ENCODE peak calls at places on chromosomes 13 and 19, in ten cellular contexts. F, U, N, V, K, W, Y, R, Z and Q are unnamed samples.

GRCh38 chr13:59461411-59461810 is 702.3 kb downstream of the DIAPH3 start:
- DNase-seq in V (no peak), Z (no peak), Y (no peak), N (no peak), R (no peak), K (no peak), F (no peak), U (no peak), W (no peak), Q (no peak)

GRCh38 chr13:38763446-38764381 is 76.8 kb downstream of the FREM2 start:
- DNase-seq in F (no peak), Y (peak), W (peak), Z (no peak), V (peak), U (no peak), R (peak), N (no peak), K (no peak), Q (no peak)

GRCh38 chr19:49592486-49593232 is 1.7 kb downstream of the PRR12 start:
- DNase-seq in Y (no peak), V (peak), R (peak), N (no peak), W (no peak), U (no peak), Z (no peak), K (no peak), F (no peak), Q (no peak)

GRCh38 chr19:43806848-43807247 is 4.6 kb upstream of the LYPD5 start:
- DNase-seq in W (no peak), Z (no peak), V (peak), F (no peak), K (no peak), U (no peak), Y (no peak), R (peak), N (no peak), Q (no peak)

GRCh38 chr13:109610517-109610916 is 175.9 kb downstream of the IRS2 start:
- DNase-seq in K (peak), Y (no peak), U (peak), R (no peak), N (peak), F (no peak), V (no peak), Z (peak), W (no peak), Q (peak)

GRCh38 chr19:5828661-5829566 is 10.6 kb downstream of the FUT6 start:
- DNase-seq in U (peak), Y (peak), R (no peak), F (no peak), N (peak), K (no peak), V (no peak), W (no peak), Z (no peak), Q (no peak)

GRCh38 chr19:42386974-42387707 is 3.0 kb downstream of the CNFN start:
- DNase-seq in Y (peak), U (peak), Z (peak), K (peak), N (peak), R (peak), W (peak), V (peak), F (no peak), Q (peak)

GRCh38 chr13:19606152-19606551 is 27.3 kb upstream of the MPHOSPH8 start:
- DNase-seq in W (no peak), F (no peak), U (no peak), Y (no peak), N (no peak), K (no peak), V (peak), R (peak), Z (no peak), Q (no peak)

GRCh38 chr13:101817898-101818297 is 365.4 kb downstream of the ITGBL1 start:
- DNase-seq in V (no peak), K (no peak), U (no peak), R (no peak), Z (no peak), Y (no peak), W (no peak), F (no peak), N (no peak), Q (no peak)

GRCh38 chr19:46394398-46394797 is 19.0 kb downstream of the CCDC8 start:
- DNase-seq in F (no peak), W (no peak), V (no peak), U (no peak), Z (no peak), Y (no peak), R (no peak), K (no peak), N (no peak), Q (no peak)

GRCh38 chr13:38705351-38705750 is 18.5 kb downstream of the FREM2 start:
- DNase-seq in Z (no peak), V (no peak), N (no peak), U (no peak), K (no peak), F (no peak), W (no peak), Y (no peak), R (no peak), Q (no peak)

GRCh38 chr19:44308011-44308410 is 3.2 kb upstream of the ZNF235 start:
- DNase-seq in U (no peak), W (no peak), K (no peak), R (peak), Y (no peak), V (peak), Z (no peak), N (no peak), F (no peak), Q (no peak)

GRCh38 chr13:66778461-66778860 is 451.7 kb downstream of the PCDH9 start:
- DNase-seq in Z (no peak), K (no peak), N (no peak), F (no peak), V (no peak), R (no peak), W (no peak), U (no peak), Y (no peak), Q (no peak)

GRCh38 chr13:94073006-94073744 is 406.3 kb downstream of the DCT start:
- DNase-seq in Y (no peak), R (peak), U (no peak), Z (no peak), F (no peak), N (no peak), V (peak), W (peak), K (no peak), Q (no peak)

GRCh38 chr19:55703790-55704215 is 28.8 kb downstream of the EPN1 start:
- DNase-seq in R (no peak), W (no peak), Y (no peak), N (no peak), U (no peak), K (peak), V (no peak), F (no peak), Z (no peak), Q (no peak)

GRCh38 chr19:44720945-44721344 is 22.0 kb downstream of the CEACAM16 start:
- DNase-seq in F (no peak), W (no peak), K (no peak), Y (no peak), R (no peak), Z (no peak), U (no peak), N (no peak), V (no peak), Q (no peak)

GRCh38 chr19:6723108-6723618 is 2.7 kb upstream of the C3 start:
- DNase-seq in R (no peak), Y (no peak), Z (peak), K (peak), W (no peak), V (peak), N (peak), F (no peak), U (no peak), Q (no peak)

GRCh38 chr13:66520511-66521390 is 709.4 kb downstream of the PCDH9 start:
- DNase-seq in N (no peak), U (no peak), Y (no peak), K (no peak), R (no peak), V (no peak), W (no peak), Z (no peak), F (no peak), Q (no peak)

GRCh38 chr19:6743071-6743470 is 3.6 kb downstream of the TRIP10 start:
- DNase-seq in U (no peak), Z (no peak), Y (no peak), F (no peak), K (no peak), V (no peak), W (no peak), N (no peak), R (no peak), Q (no peak)

GRCh38 chr13:33871207-33872004 is 53.5 kb downstream of the RFC3 start:
- DNase-seq in Z (no peak), W (no peak), F (no peak), K (no peak), N (no peak), Y (no peak), V (no peak), R (no peak), U (no peak), Q (no peak)
- H3K27ac ChIP-seq in Z (no peak), W (no peak), F (no peak), K (no peak), N (no peak), Y (no peak), V (no peak), R (no peak), U (no peak), Q (no peak)

DNA sequence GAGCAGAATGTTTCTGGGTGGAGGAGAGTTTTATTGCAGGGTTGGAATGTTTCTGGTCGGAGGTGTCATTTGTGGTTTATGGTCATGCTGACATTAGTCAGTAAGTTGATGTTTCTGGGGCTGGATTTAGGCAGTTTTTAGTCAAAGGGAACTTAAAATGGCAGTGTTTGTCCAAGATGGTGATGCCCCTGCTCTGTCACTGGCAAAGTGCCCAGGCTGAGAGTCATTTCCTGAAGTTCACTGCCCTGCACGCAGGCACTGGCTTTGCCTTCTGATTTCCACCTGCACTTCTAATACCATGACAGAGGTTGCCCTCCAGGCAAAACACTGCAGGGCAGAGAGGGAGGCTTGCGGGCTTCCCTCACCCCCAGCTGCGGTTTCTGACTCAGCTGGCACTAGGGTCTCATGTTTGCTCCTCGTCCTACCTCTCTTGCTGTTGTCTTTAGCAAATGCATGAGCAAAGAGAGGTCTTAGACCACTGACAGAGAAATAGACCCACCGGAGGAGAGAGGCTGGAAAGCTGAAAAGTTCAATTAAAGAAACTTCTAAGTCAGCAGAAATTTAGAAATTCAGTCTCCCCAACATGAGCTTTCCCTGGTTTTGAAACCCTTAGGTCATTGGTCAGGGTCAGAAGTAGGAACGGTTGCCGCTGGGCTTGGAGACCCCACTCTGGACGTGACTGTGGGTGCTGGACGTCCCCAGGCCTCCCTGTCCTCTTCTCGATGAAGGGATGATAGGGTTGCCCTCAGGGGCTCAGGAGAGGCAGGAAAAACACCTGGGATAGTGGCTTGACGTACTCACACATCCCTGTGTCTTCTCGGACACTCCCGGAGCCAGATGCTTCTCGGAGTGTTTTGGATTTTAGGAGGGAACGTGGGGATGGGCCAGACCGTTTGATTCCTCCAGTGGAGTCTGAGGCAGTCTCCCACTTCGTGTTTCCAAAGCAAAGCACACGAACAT is 26.3 kb downstream of the TMEM255B start:
- DNase-seq in W (peak), V (peak), Y (no peak), K (peak), U (no peak), R (peak), N (no peak), Z (no peak), F (no peak), Q (no peak)
- H3K27ac ChIP-seq in W (no peak), V (peak), Y (no peak), K (no peak), U (no peak), R (no peak), N (no peak), Z (no peak), F (no peak), Q (no peak)

DNA sequence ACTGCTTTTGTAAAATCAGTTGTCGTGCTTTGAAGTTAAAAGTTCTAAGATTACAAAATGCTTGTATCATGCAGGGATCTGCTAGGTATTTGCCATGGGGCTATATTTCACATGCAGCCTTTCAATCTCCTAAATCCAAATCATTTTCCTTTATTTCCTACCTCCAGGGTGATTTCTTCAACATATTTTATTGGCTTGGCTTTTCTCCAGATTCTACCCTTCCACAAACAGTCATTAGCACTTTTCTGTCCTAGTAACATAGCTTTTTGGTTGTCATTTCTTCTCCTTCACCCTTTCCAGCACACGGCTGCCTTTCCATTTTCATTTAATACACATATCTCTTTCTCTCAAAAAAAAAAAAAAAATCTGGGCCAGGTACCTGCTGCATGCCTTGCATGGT is 274.6 kb downstream of the DNAJC15 start:
- DNase-seq in V (no peak), K (no peak), U (no peak), W (no peak), Y (no peak), R (no peak), Z (no peak), N (no peak), F (no peak), Q (no peak)
- H3K27ac ChIP-seq in V (no peak), K (no peak), U (no peak), W (no peak), Y (no peak), R (no peak), Z (no peak), N (no peak), F (no peak), Q (no peak)

GRCh38 chr19:34215666-34216038 is 38.7 kb upstream of the GARRE1 start:
- DNase-seq in V (no peak), F (no peak), K (no peak), N (no peak), Y (no peak), Z (no peak), R (no peak), W (no peak), U (no peak), Q (no peak)
- H3K27ac ChIP-seq in V (no peak), F (no peak), K (no peak), N (no peak), Y (no peak), Z (no peak), R (no peak), W (no peak), U (no peak), Q (no peak)

DNA sequence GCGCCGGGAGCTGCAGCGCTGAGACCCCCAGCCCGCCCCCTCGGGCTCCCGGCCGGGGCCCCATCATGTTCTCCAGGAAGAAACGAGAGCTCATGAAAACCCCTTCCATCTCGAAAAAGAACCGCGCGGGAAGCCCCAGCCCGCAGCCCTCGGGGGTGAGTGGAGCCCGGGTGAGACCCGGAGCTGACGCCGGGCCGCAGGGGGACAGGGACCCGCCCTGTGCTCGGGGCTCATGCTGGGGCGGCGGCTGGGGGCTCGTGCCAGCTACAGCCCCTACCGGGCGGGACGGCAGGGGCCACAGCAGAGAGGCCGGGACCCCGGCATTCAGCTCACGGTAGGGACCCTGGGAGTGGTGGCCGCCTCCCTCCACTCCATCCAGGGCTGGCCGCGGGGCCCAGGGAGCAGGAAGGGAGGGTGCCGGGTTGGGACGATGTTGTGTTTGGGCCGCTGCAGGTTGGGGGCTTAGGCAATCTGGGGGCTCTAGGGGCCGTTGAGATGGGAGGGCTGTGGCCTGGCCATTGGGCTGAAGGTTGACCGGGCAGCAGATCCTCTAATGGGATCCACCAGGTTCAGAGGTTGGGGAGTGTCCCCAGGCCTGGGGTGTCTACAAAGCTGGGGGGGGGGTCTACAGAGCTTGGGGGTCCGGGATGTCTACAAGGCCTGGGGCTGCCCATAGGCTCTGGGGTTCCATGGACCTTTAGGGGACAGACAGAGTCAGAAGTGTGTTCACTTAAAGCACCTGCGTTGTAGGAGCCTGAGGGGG is 555 bp downstream of the ARHGAP45 start:
- DNase-seq in Y (no peak), U (no peak), Z (no peak), F (no peak), N (no peak), K (no peak), W (no peak), V (no peak), R (no peak), Q (no peak)
- H3K27ac ChIP-seq in Y (no peak), U (peak), Z (no peak), F (peak), N (no peak), K (peak), W (no peak), V (no peak), R (no peak), Q (peak)

DNA sequence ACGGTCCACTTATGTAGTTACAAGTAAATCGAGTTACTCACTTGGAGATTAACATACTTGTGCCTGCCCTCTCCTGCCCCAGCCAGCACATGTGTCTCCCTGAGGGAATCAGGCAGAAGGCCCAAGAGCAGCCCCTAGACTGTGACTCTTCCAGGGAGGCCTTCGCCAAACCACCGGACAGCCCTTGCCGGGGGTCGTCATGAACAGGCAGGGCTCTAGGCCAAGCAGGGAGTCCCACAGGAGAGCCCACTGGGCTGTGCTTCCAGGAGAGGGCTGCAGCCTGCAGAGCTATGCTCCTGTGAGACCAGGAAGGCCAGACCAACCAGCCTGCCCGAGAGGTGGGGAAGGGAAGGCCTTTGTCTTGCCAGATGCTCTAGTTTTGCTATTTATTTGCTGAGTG is 283.3 kb downstream of the FOXO1 start:
- DNase-seq in U (no peak), Z (no peak), F (no peak), Y (no peak), W (no peak), V (no peak), N (no peak), R (peak), K (no peak), Q (no peak)
- H3K27ac ChIP-seq in U (no peak), Z (no peak), F (no peak), Y (no peak), W (no peak), V (no peak), N (no peak), R (no peak), K (no peak), Q (no peak)

GRCh38 chr13:99415014-99415650 is 86.1 kb upstream of the TM9SF2 start:
- DNase-seq in R (no peak), K (peak), Z (peak), V (no peak), U (no peak), Y (no peak), F (no peak), N (no peak), W (no peak), Q (no peak)

GRCh38 chr13:99415851-99416331 is 85.4 kb upstream of the TM9SF2 start:
- DNase-seq in W (no peak), Z (peak), F (peak), V (no peak), Y (no peak), R (no peak), K (peak), N (no peak), U (no peak), Q (peak)

GRCh38 chr13:99416411-99417121 is 84.7 kb upstream of the TM9SF2 start:
- DNase-seq in U (no peak), V (no peak), W (no peak), Z (peak), R (no peak), K (peak), F (peak), Y (no peak), N (no peak), Q (no peak)

GRCh38 chr13:99412856-99413255 is 88.4 kb upstream of the TM9SF2 start:
- DNase-seq in R (no peak), U (no peak), W (no peak), Y (no peak), V (no peak), F (no peak), K (no peak), Z (no peak), N (no peak), Q (no peak)

GRCh38 chr13:99414048-99414995 is 87.0 kb upstream of the TM9SF2 start:
- DNase-seq in N (no peak), Z (no peak), F (no peak), W (no peak), R (no peak), Y (no peak), U (no peak), V (no peak), K (peak), Q (no peak)
- H3K27ac ChIP-seq in N (no peak), Z (no peak), F (no peak), W (no peak), R (no peak), Y (no peak), U (no peak), V (no peak), K (no peak), Q (peak)

GRCh38 chr19:3572132-3572854 is 451 bp upstream of the HMG20B start:
- DNase-seq in N (peak), Z (peak), U (peak), V (peak), R (peak), F (peak), K (peak), Y (peak), W (peak), Q (peak)
- H3K27ac ChIP-seq in N (peak), Z (peak), U (peak), V (peak), R (no peak), F (peak), K (peak), Y (peak), W (peak), Q (no peak)

GRCh38 chr13:110991991-110992508 is 77.2 kb upstream of the ANKRD10 start:
- DNase-seq in N (no peak), W (no peak), K (no peak), Y (no peak), U (no peak), R (no peak), F (no peak), V (no peak), Z (no peak), Q (no peak)

GRCh38 chr13:110989331-110989730 is 74.5 kb upstream of the ANKRD10 start:
- DNase-seq in F (no peak), W (peak), N (no peak), R (no peak), U (no peak), V (no peak), Z (no peak), K (no peak), Y (no peak), Q (no peak)

GRCh38 chr13:110993788-110994187 is 78.9 kb upstream of the ANKRD10 start:
- DNase-seq in Y (no peak), N (no peak), V (no peak), U (no peak), Z (no peak), R (no peak), K (no peak), F (no peak), W (no peak), Q (no peak)
- H3K27ac ChIP-seq in Y (no peak), N (no peak), V (no peak), U (no peak), Z (no peak), R (no peak), K (no peak), F (no peak), W (no peak), Q (no peak)

GRCh38 chr19:3113100-3114017 is 19.2 kb downstream of the GNA11 start:
- DNase-seq in V (no peak), W (no peak), F (no peak), Z (no peak), U (no peak), N (peak), Y (no peak), K (no peak), R (no peak), Q (no peak)
- H3K27ac ChIP-seq in V (no peak), W (no peak), F (no peak), Z (no peak), U (peak), N (peak), Y (no peak), K (no peak), R (no peak), Q (no peak)